ENCODE peak calls at places on chromosomes 2 and 18, in five cellular contexts. H is BJ, U is lung, F is HCT116, K is heart right ventricle. Z is an unnamed sample.

GRCh38 chr2:29782087-29782486 is 139.3 kb downstream of the ALK start:
- DNase-seq in H (no peak), U (no peak), F (no peak), K (no peak), Z (no peak)

GRCh38 chr2:158546412-158547144 is 89.8 kb downstream of the PKP4 start:
- DNase-seq in H (no peak), U (no peak), F (no peak), K (no peak), Z (no peak)

GRCh38 chr2:86290596-86291327 is 46.7 kb downstream of the REEP1 start:
- DNase-seq in H (no peak), U (no peak), F (no peak), K (peak; percentile 47), Z (no peak)

GRCh38 chr2:128260239-128261138 is 58.2 kb downstream of the HS6ST1 start:
- DNase-seq in H (peak; percentile 26), U (peak; percentile 57), F (peak; percentile 4), K (no peak), Z (no peak)

GRCh38 chr2:74481961-74482800 is 617 bp downstream of the CCDC142 start:
- DNase-seq in H (no peak), U (peak; percentile 53), F (no peak), K (no peak), Z (peak; percentile 85)

GRCh38 chr2:96306370-96306769 is 1.0 kb upstream of the SNRNP200 start:
- DNase-seq in H (no peak), U (no peak), F (no peak), K (no peak), Z (no peak)

GRCh38 chr2:138395565-138396306 is 105.8 kb upstream of the SPOPL start:
- DNase-seq in H (peak; percentile 30), U (no peak), F (no peak), K (peak; percentile 21), Z (no peak)

GRCh38 chr2:200165687-200166086 is 140.8 kb upstream of the SPATS2L start:
- DNase-seq in H (no peak), U (no peak), F (no peak), K (no peak), Z (no peak)

GRCh38 chr18:47997338-47997780 is 66.9 kb upstream of the SMAD2 start:
- DNase-seq in H (no peak), U (no peak), F (no peak), K (no peak), Z (no peak)

GRCh38 chr2:238023608-238024007 is 37.2 kb upstream of the SCLY start:
- DNase-seq in H (no peak), U (no peak), F (no peak), K (no peak), Z (no peak)

GRCh38 chr2:78861546-78861945 is 164.0 kb upstream of the REG3G start:
- DNase-seq in H (no peak), U (no peak), F (no peak), K (no peak), Z (no peak)

GRCh38 chr18:63253428-63254372 is 65.9 kb downstream of the BCL2 start:
- DNase-seq in H (no peak), U (no peak), F (no peak), K (no peak), Z (no peak)

GRCh38 chr2:62526531-62527381 is 20.8 kb upstream of the TMEM17 start:
- DNase-seq in H (no peak), U (no peak), F (no peak), K (no peak), Z (no peak)

GRCh38 chr2:209476367-209477191 is 52.7 kb downstream of the MAP2 start:
- DNase-seq in H (no peak), U (no peak), F (no peak), K (no peak), Z (no peak)

GRCh38 chr18:69839497-69839896 is 108.2 kb downstream of the CD226 start:
- DNase-seq in H (no peak), U (no peak), F (no peak), K (no peak), Z (no peak)
- H3K4me3 ChIP-seq in H (no peak overlapping the region), U (no peak overlapping the region), F (no peak overlapping the region), K (no peak overlapping the region), Z (no peak overlapping the region)

DNA sequence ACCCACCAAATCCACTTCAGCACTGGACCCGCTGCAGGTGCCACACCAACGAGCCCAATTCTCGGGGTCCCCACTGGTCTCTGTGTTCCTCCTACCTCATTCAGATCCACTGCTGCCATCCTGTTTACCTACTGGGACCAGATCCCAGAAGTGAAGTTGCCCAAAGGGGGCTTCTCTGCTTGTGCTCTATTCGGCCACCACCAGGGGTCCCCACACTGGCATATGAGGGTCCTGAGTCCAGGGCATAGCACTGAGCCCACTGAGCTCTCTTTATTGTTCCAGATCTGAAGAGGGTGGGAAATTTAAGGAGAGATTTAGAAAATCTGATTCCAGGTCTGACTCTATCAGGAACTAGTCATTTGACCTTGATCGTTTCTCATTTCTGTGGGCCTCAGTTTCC is 2.4 kb downstream of the GPR45 start:
- DNase-seq in H (no peak), U (no peak), F (no peak), K (no peak), Z (no peak)
- TF ChIP-seq CTCF in H (peak; percentile 27), U (no peak), F (peak; percentile 46), K (no peak), Z (peak; percentile 13)

GRCh38 chr2:10076988-10077527 is 3.2 kb downstream of the CYS1 start:
- DNase-seq in H (no peak), U (no peak), F (no peak), K (no peak), Z (no peak)
- H3K27me3 ChIP-seq in H (peaks cover 6% of the 10 kb centered on the region), U (no peaks in the 10 kb centered on the region), F (no peaks in the 10 kb centered on the region), K (peaks cover 27% of the 10 kb centered on the region), Z (no peaks in the 10 kb centered on the region)

GRCh38 chr2:123738643-123739042 is 286.4 kb upstream of the CNTNAP5 start:
- DNase-seq in H (no peak), U (no peak), F (no peak), K (no peak), Z (no peak)
- H3K4me3 ChIP-seq in H (no peak overlapping the region), U (no peak overlapping the region), F (no peak overlapping the region), K (no peak overlapping the region), Z (no peak overlapping the region)

DNA sequence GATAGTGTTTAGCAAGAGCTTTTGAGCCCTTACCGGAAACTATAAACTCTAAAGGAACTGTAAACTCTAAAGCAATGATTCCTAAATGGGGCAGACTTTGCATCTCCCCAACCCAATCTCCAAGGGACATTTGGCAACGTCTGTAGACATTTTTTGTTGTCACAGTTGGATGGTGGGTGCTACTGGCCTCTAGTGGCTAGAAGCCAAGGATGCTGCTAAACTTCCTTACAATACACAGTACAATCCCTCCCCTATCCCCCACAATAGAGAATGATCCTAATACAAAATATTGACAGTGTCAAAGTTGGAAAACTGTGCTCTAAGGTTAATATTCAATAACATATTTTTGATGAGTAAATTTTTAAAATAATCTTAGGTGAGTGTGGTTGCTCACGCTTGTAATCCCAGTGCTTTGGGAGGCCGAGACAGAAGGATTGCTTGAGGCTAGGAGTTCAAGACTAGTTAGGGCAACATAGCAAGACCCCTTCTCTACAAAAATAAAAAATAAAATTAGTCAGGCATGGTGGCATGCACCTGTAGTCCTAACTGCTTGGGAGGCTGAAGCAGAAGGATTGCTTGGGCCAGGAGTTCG is 66.7 kb downstream of the PTPN4 start:
- DNase-seq in H (no peak), U (no peak), F (no peak), K (no peak), Z (no peak)
- TF ChIP-seq CTCF in H (peak; percentile 64), U (peak; percentile 25), F (peak; percentile 86), K (peak; percentile 51), Z (peak; percentile 80)

GRCh38 chr2:73297151-73297559 is 3.8 kb upstream of the EGR4 start:
- DNase-seq in H (no peak), U (no peak), F (no peak), K (no peak), Z (no peak)
- H3K27me3 ChIP-seq in H (peaks cover 34% of the 10 kb centered on the region), U (peaks cover 21% of the 10 kb centered on the region), F (peaks cover 17% of the 10 kb centered on the region), K (peaks cover 68% of the 10 kb centered on the region), Z (no peaks in the 10 kb centered on the region)

Z was measured in GM06990.